ENCODE peak calls at places on chromosomes 1 and 21, in seven cellular contexts. W is left ventricle myocardium inferior; Q is GM23338; Z is pancreas; E is tibial nerve; P is A549; X is CD8-positive, alpha-beta memory T cell. H is an unnamed sample.
A peak's percentile ranks its signal among the peaks of the same experiment; 100 is the strongest.

GRCh38 chr1:230327892-230328284 is 98.2 kb downstream of the PGBD5 start:
- DNase-seq in Z (no peak), X (no peak), W (no peak), Q (no peak), P (peak; percentile 28), E (no peak), H (no peak)

GRCh38 chr1:33377750-33378149 is 53.1 kb downstream of the PHC2 start:
- DNase-seq in Z (no peak), P (no peak), E (no peak), W (no peak), X (no peak), Q (no peak), H (no peak)

GRCh38 chr1:92879316-92879968 is 47.6 kb downstream of the RPL5 start:
- DNase-seq in X (no peak), P (no peak), Q (no peak), Z (no peak), E (no peak), W (no peak), H (no peak)

GRCh38 chr21:43727571-43728466 is 8.9 kb downstream of the PDXK start:
- DNase-seq in E (no peak), Q (no peak), P (peak; percentile 65), W (peak; percentile 64), Z (peak; percentile 68), X (no peak), H (no peak)

GRCh38 chr21:31895069-31895851 is 22.4 kb downstream of the HUNK start:
- DNase-seq in X (no peak), Q (no peak), Z (no peak), W (no peak), E (no peak), P (no peak), H (no peak)

GRCh38 chr1:207327994-207328393 is 6.5 kb downstream of the CD55 start:
- DNase-seq in X (no peak), E (no peak), Q (no peak), Z (no peak), P (no peak), W (no peak), H (no peak)

GRCh38 chr1:162371611-162372010 is 5.0 kb downstream of the SPATA46 start:
- DNase-seq in W (no peak), Q (no peak), P (no peak), E (no peak), X (no peak), Z (no peak), H (no peak)

GRCh38 chr21:32367158-32367557 is 25.7 kb downstream of the URB1 start:
- DNase-seq in Z (no peak), Q (no peak), P (no peak), W (no peak), E (peak; percentile 18), X (no peak), H (no peak)

GRCh38 chr1:145963218-145964019 is 956 bp downstream of the ANKRD34A start:
- DNase-seq in W (no peak), X (no peak), E (no peak), Q (no peak), Z (no peak), P (peak; percentile 34), H (no peak)

GRCh38 chr1:29832936-29833335 is 596.6 kb downstream of the PTPRU start:
- DNase-seq in E (no peak), P (no peak), W (no peak), Q (no peak), Z (no peak), X (no peak), H (no peak)

GRCh38 chr1:167631987-167632680 is 2.1 kb downstream of the RCSD1 start:
- DNase-seq in P (no peak), E (no peak), Q (no peak), X (peak; percentile 61), W (no peak), Z (no peak), H (no peak)

GRCh38 chr1:224168859-224169380 is 14.1 kb upstream of the DEGS1 start:
- DNase-seq in E (no peak), W (no peak), P (peak; percentile 55), X (no peak), Z (no peak), Q (no peak), H (no peak)

GRCh38 chr1:159939603-159940002 is 5.8 kb downstream of the IGSF9 start:
- DNase-seq in X (no peak), P (no peak), Q (no peak), W (no peak), Z (no peak), E (no peak), H (no peak)
- H3K4me1 ChIP-seq in X (peaks cover 9% of the 10 kb centered on the region), P (peaks cover 20% of the 10 kb centered on the region), Q (peaks cover 28% of the 10 kb centered on the region), W (peaks cover 12% of the 10 kb centered on the region), Z (no peaks in the 10 kb centered on the region), E (peaks cover 17% of the 10 kb centered on the region), H (peaks cover 6% of the 10 kb centered on the region)

DNA sequence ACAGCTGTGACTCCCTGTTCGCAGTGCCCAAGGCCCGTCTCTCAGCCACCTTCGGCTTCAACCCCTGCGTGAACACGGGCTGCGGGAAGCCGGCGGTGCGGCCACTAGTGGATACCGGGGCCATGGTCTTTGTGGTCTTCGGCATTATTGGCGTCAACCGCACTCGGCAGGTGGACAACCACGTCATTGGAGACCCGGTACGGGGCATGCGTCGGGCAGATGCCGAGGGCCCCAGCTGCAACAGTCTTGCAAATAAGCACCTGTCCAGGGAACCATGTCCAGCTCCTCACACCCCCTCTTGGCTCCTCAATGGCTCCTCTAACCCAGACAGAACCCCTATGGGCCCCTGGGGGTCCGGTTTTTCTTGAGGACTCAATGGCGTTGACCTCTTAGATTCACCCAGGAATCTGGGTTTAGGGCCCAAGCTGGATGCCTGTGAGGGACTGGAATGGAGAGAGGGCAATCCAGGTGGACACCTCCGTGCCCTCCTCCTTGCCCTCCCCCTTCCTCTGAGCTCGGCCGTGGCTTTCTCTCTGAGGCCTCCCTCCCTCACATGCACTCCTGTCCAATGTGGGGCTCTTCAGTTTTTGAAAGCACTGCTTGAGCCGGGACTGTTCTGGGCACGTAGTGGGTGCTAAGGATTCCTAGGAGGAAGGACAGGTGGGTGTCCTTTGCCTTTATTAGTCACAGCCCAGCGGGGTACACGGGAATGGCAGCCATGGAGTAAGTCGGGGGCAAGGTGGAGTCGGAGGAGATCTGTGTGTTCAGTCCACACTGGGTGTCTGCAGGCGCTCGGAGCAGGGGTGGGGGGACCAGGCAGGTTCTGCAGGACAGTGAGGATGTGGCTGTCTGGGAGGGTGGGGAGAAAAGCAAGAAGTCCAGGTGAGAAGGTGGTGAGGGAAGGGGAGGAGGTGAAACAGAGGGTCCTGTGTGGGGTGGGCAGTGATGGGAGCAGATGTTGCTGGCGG is 51.1 kb downstream of the DISP3 start:
- DNase-seq in Q (no peak), E (no peak), Z (no peak), W (no peak), P (no peak), X (no peak), H (no peak)
- H3K27ac ChIP-seq in Q (no peak overlapping the region), E (no peak overlapping the region), Z (no peak overlapping the region), W (no peak overlapping the region), P (no peak overlapping the region), X (no peak overlapping the region), H (no peak overlapping the region)

DNA sequence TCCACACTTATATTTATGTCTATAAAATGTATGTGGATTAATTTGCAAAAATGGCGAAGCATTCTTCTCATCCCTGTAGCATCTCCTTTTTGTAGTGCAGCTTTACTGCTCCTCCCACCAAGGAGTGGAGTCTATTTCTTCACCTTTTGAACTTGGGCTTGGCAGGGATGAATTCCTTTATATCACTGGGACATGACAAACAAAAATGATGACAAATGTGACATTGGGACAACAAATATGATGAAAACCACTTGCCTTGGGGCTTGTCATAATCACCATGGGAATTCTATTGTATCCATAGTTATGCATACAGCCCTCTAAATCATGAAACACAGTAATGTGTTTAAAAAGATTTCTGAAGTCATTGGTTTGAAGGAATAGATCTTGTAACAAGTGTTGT is 155.0 kb downstream of the TNFSF18 start:
- DNase-seq in Q (no peak), P (peak; percentile 92), Z (no peak), E (no peak), X (no peak), W (no peak), H (no peak)
- H3K4me1 ChIP-seq in Q (no peaks in the 10 kb centered on the region), P (peaks cover 34% of the 10 kb centered on the region), Z (peaks cover 8% of the 10 kb centered on the region), E (peaks cover 18% of the 10 kb centered on the region), X (peaks cover 24% of the 10 kb centered on the region), W (peaks cover 28% of the 10 kb centered on the region), H (no peaks in the 10 kb centered on the region)

DNA sequence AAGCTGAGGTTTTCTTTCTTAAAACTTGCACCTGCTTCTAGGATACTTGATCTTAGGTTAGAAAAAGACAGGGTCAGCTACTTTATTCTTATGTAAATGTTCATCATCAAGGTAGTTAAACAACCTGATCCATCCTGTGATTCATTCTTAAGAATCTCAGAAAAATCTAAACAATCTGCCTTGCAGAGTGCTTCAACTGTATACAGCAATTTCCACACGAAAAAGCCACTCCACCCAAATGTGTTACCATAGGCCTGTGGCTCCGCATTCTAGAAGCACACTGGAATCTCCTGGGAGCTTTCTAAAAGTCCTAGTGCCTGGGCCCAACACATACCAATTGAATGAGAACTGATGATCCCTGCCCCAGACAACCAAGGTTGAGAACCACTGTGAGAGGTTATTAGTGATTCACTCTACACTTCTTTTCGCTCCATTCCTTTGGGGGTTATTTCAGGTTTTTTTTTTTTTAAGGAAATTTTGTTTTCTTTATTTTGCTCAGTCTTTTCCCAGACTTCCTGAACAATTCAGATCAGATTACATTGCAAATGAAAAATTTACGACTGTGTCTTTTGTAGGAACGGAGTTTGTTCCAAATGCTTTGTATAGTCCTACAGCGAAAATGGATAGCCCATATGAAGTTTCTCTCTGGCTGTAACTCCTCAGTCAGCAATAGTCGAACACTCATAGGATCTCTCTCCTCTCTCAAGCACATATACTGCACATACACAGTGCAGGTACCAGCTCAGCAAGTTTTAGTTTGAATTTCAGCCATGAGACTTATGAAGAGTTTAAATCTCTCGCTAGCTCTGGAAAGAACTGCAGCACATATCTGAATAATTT is 16.1 kb downstream of the SMYD2 start:
- DNase-seq in W (no peak), X (no peak), Z (no peak), Q (peak; percentile 70), P (no peak), E (no peak), H (no peak)
- H3K27ac ChIP-seq in W (peak overlapping the region; percentile 20), X (no peak overlapping the region), Z (no peak overlapping the region), Q (no peak overlapping the region), P (no peak overlapping the region), E (no peak overlapping the region), H (no peak overlapping the region)

DNA sequence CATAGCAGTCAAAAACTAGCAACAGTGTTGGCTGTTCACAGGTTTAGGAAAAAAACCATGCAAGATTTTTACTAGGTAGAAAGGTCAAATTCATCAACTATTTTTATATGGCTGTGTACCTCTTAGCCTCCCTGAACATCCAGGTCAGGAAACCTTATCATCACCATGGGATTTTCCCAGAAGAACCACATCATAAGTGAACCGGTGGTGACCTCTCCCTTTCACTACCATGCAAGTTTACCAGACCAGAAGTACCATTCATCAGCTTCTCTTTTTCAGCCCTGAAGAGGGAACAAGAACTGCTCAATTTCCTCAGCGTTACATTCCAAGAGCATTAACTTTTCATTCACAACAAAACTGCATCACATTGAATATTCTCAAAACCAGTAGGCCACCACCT is 5.9 kb downstream of the SSBP3 start:
- DNase-seq in Z (no peak), Q (no peak), E (no peak), X (no peak), W (no peak), P (no peak), H (no peak)
- H3K4me1 ChIP-seq in Z (peaks cover 39% of the 10 kb centered on the region), Q (peaks cover 41% of the 10 kb centered on the region), E (peaks cover 76% of the 10 kb centered on the region), X (peaks cover 40% of the 10 kb centered on the region), W (peaks cover 97% of the 10 kb centered on the region), P (no peaks in the 10 kb centered on the region), H (no peaks in the 10 kb centered on the region)

DNA sequence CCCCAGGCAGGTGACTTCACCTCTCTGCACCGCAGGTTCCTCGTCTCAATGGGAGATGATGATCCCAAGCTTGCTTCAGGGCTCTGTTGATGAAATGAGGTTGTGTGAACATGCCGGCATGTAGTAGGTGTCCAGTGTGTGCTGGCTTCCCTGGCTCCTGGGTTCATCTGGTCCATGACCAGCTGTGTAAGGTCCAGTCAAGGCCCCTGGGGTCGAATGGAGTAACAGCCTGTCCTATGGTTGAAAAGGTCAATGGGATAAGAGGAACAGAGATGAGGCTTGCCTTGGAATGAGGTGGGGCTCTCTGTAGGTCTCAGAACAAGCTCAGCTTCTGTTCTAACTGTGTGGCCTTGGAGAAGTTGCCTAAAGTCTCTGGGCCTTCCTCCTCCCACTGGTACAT is 26.5 kb downstream of the RPS6KA1 start:
- DNase-seq in W (no peak), P (no peak), Q (no peak), X (no peak), Z (no peak), E (no peak), H (no peak)
- H3K27ac ChIP-seq in W (no peak overlapping the region), P (no peak overlapping the region), Q (no peak overlapping the region), X (no peak overlapping the region), Z (no peak overlapping the region), E (peak overlapping the region; percentile 78), H (peak overlapping the region; percentile 75)